ENCODE peak calls at places on chromosomes 2 and 18, in eight cellular contexts. K is WTC11, O is heart left ventricle, A is foreskin fibroblast, B is upper lobe of right lung, S is foreskin keratinocyte, M is GM20000, V is ovary. P is an unnamed sample.

GRCh38 chr2:111654829-111655228 is 229.2 kb downstream of the ANAPC1 start:
- DNase-seq in K (no peak), O (no peak), V (no peak), M (no peak), B (no peak), A (no peak), S (no peak), P (no peak)

GRCh38 chr2:181072486-181072885 is 92.1 kb downstream of the UBE2E3 start:
- DNase-seq in K (no peak), M (no peak), A (peak), V (no peak), S (no peak), B (no peak), O (no peak), P (no peak)

GRCh38 chr2:117960231-117960630 is 53.6 kb downstream of the CCDC93 start:
- DNase-seq in M (no peak), K (no peak), V (no peak), O (no peak), S (no peak), B (no peak), A (peak), P (no peak)

GRCh38 chr2:12727085-12727484 is 10.3 kb downstream of the TRIB2 start:
- DNase-seq in K (no peak), A (no peak), S (no peak), V (no peak), M (no peak), B (no peak), O (no peak), P (no peak)

GRCh38 chr2:213934560-213934959 is 476.3 kb upstream of the VWC2L start:
- DNase-seq in M (peak), O (no peak), A (peak), K (no peak), V (no peak), B (no peak), S (no peak), P (no peak)

GRCh38 chr2:160388464-160389263 is 104.9 kb downstream of the RBMS1 start:
- DNase-seq in A (peak), M (no peak), V (no peak), B (no peak), O (peak), K (no peak), S (no peak), P (no peak)

GRCh38 chr2:169178804-169179390 is 109.5 kb downstream of the DHRS9 start:
- DNase-seq in K (no peak), V (no peak), S (no peak), O (no peak), B (no peak), A (no peak), M (no peak), P (no peak)

GRCh38 chr2:24454258-24454657 is 36.8 kb upstream of the NCOA1 start:
- DNase-seq in S (no peak), V (no peak), A (peak), O (no peak), K (no peak), M (no peak), B (no peak), P (no peak)

GRCh38 chr2:127593228-127594115 is 52.5 kb upstream of the GPR17 start:
- DNase-seq in A (no peak), B (no peak), M (no peak), O (no peak), V (no peak), K (no peak), S (no peak), P (no peak)

GRCh38 chr2:150339951-150340350 is 147.5 kb downstream of the RND3 start:
- DNase-seq in A (peak), V (no peak), O (no peak), S (no peak), B (no peak), K (no peak), M (no peak), P (no peak)

GRCh38 chr18:22332590-22332989 is 85.1 kb downstream of the CTAGE1 start:
- DNase-seq in O (no peak), A (no peak), V (no peak), M (no peak), S (no peak), B (no peak), K (peak), P (no peak)

GRCh38 chr2:237922641-237923361 is 44.0 kb upstream of the UBE2F start:
- DNase-seq in A (no peak), K (no peak), O (no peak), M (no peak), B (no peak), V (no peak), S (peak), P (no peak)

GRCh38 chr2:85804583-85804982 is 50.8 kb downstream of the ATOH8 start:
- DNase-seq in S (no peak), B (no peak), A (no peak), K (no peak), V (no peak), O (no peak), M (peak), P (no peak)

GRCh38 chr2:6982484-6982883 is 65.3 kb downstream of the RNF144A start:
- DNase-seq in V (no peak), S (no peak), K (no peak), A (no peak), O (no peak), B (no peak), M (no peak), P (no peak)

GRCh38 chr18:47050468-47050867 is 15.0 kb upstream of the ELOA2 start:
- DNase-seq in M (peak), O (no peak), K (no peak), B (no peak), V (no peak), S (no peak), A (peak), P (no peak)

GRCh38 chr2:54657664-54658083 is 65.8 kb upstream of the EML6 start:
- DNase-seq in S (no peak), A (peak), O (no peak), V (no peak), M (peak), B (no peak), K (peak), P (no peak)

GRCh38 chr2:54658548-54659207 is 64.8 kb upstream of the EML6 start:
- DNase-seq in K (no peak), B (no peak), V (no peak), M (no peak), S (no peak), A (peak), O (no peak), P (no peak)

GRCh38 chr2:54664238-54664786 is 59.1 kb upstream of the EML6 start:
- DNase-seq in A (no peak), K (no peak), O (no peak), V (no peak), B (no peak), S (no peak), M (no peak), P (no peak)

GRCh38 chr2:54663424-54664030 is 59.9 kb upstream of the EML6 start:
- DNase-seq in A (no peak), O (no peak), V (no peak), K (no peak), B (no peak), M (no peak), S (no peak), P (no peak)

DNA sequence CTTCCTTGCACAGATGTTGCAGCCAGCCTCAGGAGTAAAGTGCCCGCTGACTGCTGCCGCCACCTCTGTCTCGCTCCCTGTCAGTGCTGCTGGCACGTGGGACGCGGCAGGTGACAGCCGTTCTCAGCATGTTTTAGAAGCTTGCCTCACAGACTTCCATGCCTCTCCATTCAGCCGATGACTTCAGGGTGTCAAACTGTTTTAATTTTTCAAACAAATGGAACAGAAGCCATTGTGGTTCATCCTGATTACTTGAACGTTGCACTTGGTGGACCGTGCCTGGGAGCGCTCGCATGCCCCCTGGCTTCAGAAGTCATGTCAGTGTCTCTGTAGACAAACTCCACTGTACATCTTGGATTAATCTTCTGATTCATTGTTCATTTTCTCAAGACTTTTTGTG is 62.7 kb upstream of the EML6 start:
- DNase-seq in S (no peak), M (no peak), V (no peak), O (no peak), A (peak), K (no peak), B (no peak), P (no peak)
- TF ChIP-seq CTCF in S (no peak), M (no peak), V (no peak), O (peak), A (no peak), K (no peak), B (no peak), P (peak)

GRCh38 chr2:219279916-219280516 is 850 bp downstream of the DNAJB2 start:
- DNase-seq in B (no peak), V (peak), K (no peak), M (no peak), S (no peak), O (no peak), A (no peak), P (no peak)
- TF ChIP-seq CTCF in B (no peak), V (no peak), K (no peak), M (peak), S (no peak), O (no peak), A (no peak), P (no peak)

GRCh38 chr2:30686000-30686399 is 121.2 kb downstream of the CAPN13 start:
- DNase-seq in V (no peak), A (no peak), O (no peak), B (no peak), K (peak), S (no peak), M (no peak), P (no peak)
- TF ChIP-seq CTCF in V (no peak), A (peak), O (peak), B (peak), K (no peak), S (peak), M (peak), P (no peak)

GRCh38 chr2:113174369-113174735 is 581 bp downstream of the PSD4 start:
- DNase-seq in V (no peak), A (no peak), K (no peak), B (no peak), M (no peak), O (no peak), S (no peak), P (no peak)
- TF ChIP-seq CTCF in V (no peak), A (no peak), K (no peak), B (no peak), M (no peak), O (no peak), S (no peak), P (no peak)

GRCh38 chr2:16005819-16006536 is 65.6 kb downstream of the MYCN start:
- DNase-seq in B (peak), A (no peak), M (no peak), V (no peak), S (peak), K (no peak), O (no peak), P (no peak)

GRCh38 chr2:16008331-16008850 is 68.0 kb downstream of the MYCN start:
- DNase-seq in M (no peak), O (no peak), K (no peak), A (no peak), S (no peak), B (no peak), V (no peak), P (no peak)

GRCh38 chr2:16006537-16007166 is 66.3 kb downstream of the MYCN start:
- DNase-seq in O (no peak), V (no peak), K (no peak), S (no peak), A (no peak), M (no peak), B (no peak), P (no peak)

GRCh38 chr2:16008856-16009255 is 68.5 kb downstream of the MYCN start:
- DNase-seq in S (no peak), K (no peak), A (no peak), O (no peak), B (no peak), V (no peak), M (no peak), P (no peak)

DNA sequence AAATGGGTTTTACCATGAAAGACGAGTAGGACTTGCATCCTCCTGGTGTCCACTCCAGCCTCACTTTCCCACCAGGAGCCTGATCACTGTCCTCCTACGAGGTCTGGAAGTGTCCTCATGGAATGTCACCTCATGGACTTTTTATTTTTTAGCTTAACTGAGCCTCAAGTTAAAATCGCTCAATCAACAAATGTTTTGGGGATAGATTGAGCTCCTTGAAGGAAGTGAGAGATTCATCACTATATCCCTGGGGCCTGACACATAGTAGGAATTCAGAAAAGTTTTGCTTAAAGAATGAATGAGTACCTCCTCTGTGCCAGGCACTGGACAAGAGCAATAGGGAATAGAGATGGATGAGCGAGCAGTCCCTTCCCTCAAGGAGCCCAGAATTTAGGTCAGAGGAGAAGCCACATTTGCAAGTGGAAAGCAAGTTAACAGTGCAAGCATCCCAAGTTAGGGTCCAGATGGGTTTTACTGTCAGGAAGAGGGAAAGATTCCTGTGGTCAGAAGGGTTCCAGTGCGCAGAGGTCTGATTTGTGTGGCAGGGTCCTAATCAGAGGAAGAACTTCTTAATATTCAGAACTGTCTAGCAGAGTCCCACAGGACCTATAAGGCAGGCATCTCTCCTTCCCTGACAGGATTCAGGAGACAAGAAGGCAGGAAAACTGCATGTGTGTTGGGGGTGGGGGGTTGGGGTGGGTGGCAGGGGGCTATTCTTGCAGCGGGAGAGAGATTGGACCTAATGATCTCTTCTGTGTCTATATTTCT is 67.0 kb downstream of the MYCN start:
- DNase-seq in O (no peak), M (no peak), B (no peak), V (no peak), S (no peak), A (no peak), K (no peak), P (no peak)
- TF ChIP-seq CTCF in O (no peak), M (no peak), B (no peak), V (no peak), S (no peak), A (no peak), K (no peak), P (no peak)

P was measured in dorsolateral prefrontal cortex.